ENCODE peak calls at places on chromosomes 7 and 10, in six cellular contexts. J, S, T, Q, E and A are unnamed samples.

GRCh38 chr10:128063736-128064614 is 62.2 kb downstream of the MKI67 start:
- DNase-seq in J (no peak), S (no peak), T (no peak), Q (no peak), E (no peak), A (no peak)

GRCh38 chr7:99559276-99559915 is 954 bp downstream of the ZNF655 start:
- DNase-seq in J (peak; percentile 38), S (no peak), T (no peak), Q (no peak), E (peak; percentile 6), A (peak; percentile 52)

GRCh38 chr10:70137135-70137534 is 4.5 kb upstream of the AIFM2 start:
- DNase-seq in J (no peak), S (no peak), T (no peak), Q (no peak), E (no peak), A (no peak)

GRCh38 chr10:6306917-6307316 is 104.2 kb downstream of the PFKFB3 start:
- DNase-seq in J (no peak), S (no peak), T (no peak), Q (no peak), E (no peak), A (no peak)

GRCh38 chr10:82922755-82923154 is 1047.8 kb downstream of the NRG3 start:
- DNase-seq in J (no peak), S (no peak), T (no peak), Q (no peak), E (no peak), A (no peak)

GRCh38 chr7:124930655-124931597 is 1.3 kb upstream of the POT1 start:
- DNase-seq in J (no peak), S (no peak), T (no peak), Q (no peak), E (no peak), A (no peak)

GRCh38 chr7:33841658-33842057 is 63.7 kb upstream of the BMPER start:
- DNase-seq in J (peak; percentile 25), S (no peak), T (no peak), Q (no peak), E (peak; percentile 52), A (peak; percentile 70)

GRCh38 chr10:53209941-53210611 is 437.5 kb upstream of the MBL2 start:
- DNase-seq in J (peak; percentile 4), S (no peak), T (peak; percentile 38), Q (no peak), E (no peak), A (peak; percentile 29)

GRCh38 chr7:155489862-155490696 is 32.1 kb downstream of the EN2 start:
- DNase-seq in J (no peak), S (peak; percentile 73), T (peak; percentile 61), Q (no peak), E (no peak), A (no peak)

DNA sequence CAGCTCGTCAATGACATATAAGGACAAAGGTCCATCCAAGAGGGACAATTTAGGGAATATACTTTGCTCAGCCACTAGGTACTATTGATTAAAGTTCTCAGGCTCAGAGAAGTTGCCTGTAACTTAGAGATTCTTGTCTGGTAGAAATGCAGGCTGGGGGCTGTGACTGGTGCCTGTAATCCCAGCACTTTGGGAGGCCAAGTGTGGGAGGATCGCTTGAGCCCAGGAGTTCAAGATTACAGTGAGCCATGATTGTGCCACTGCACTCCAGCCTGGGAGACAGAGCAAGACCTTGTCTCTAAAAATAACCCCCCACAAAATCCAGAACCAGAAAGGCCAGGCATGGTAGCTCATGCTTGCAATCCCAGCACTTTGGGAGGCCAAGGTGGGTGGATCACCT is 36.2 kb upstream of the ACTR3B start:
- DNase-seq in J (no peak), S (no peak), T (no peak), Q (no peak), E (no peak), A (no peak)
- H3K14ac ChIP-seq in J (no peak overlapping the region), S (no peak overlapping the region), T (no peak overlapping the region), Q (no peak overlapping the region), E (no peak overlapping the region), A (no peak overlapping the region)

DNA sequence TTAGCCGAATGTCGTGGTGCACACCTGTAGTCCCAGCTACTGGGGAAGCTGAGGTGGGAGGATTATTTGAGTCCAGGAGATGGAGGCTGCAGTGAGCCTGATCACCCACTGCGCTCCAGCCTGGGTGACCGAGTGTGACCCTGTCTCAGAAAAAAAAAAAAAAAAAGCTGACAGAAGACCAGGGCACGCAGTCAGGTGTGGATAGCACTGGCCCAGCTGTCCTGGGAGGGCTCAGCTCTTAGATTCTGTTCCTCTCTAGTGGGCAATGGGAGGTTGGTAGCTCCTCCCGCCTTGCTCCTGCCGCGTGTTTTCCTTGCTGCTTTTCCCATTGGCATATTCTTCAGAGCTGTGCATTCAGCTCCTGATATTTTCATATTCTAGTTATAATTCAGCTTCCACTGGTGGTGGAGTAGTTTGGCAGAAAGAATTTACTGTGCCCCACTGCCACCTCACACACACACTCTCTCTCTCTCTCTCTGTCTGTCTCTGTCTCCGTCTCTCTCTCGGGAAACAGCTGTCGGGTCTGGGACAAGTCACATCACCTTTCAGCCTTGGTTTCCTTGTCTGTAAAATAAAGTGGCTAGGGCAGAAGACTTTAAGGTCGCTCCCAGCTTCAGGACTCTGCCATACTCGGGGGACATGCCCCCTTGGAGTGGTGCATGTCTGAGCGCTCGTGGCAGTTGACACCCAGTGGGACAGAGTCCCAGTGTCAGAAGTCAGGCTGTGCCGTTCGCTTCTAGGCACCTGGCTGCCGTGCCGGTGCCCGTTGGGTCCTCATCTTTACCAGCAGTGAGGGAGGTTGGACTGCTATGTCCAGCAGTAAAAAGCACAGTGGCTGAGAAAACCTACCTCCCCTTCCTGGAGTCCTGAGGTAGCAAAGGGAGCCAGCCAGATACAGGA is 25.9 kb upstream of the ANKRD2 start:
- DNase-seq in J (no peak), S (no peak), T (no peak), Q (no peak), E (no peak), A (no peak)
- H3K18ac ChIP-seq in J (no peak overlapping the region), S (no peak overlapping the region), T (no peak overlapping the region), Q (no peak overlapping the region), E (peak overlapping the region; percentile 55), A (peak overlapping the region; percentile 92)

GRCh38 chr10:126770809-126771208 is 100.3 kb upstream of the C10orf90 start:
- DNase-seq in J (no peak), S (no peak), T (no peak), Q (no peak), E (no peak), A (no peak)
- H3K14ac ChIP-seq in J (no peak overlapping the region), S (no peak overlapping the region), T (no peak overlapping the region), Q (no peak overlapping the region), E (no peak overlapping the region), A (no peak overlapping the region)

GRCh38 chr7:24401628-24402593 is 117.9 kb downstream of the NPY start:
- DNase-seq in J (peak; percentile 40), S (no peak), T (no peak), Q (no peak), E (no peak), A (peak; percentile 32)
- H3K18ac ChIP-seq in J (no peak overlapping the region), S (peak overlapping the region; percentile 62), T (no peak overlapping the region), Q (no peak overlapping the region), E (no peak overlapping the region), A (no peak overlapping the region)

GRCh38 chr7:66152538-66153191 is 38.0 kb downstream of the CRCP start:
- DNase-seq in J (peak; percentile 34), S (peak; percentile 49), T (peak; percentile 74), Q (peak; percentile 14), E (no peak), A (peak; percentile 68)
- H3K14ac ChIP-seq in J (peak overlapping the region; percentile 61), S (no peak overlapping the region), T (no peak overlapping the region), Q (no peak overlapping the region), E (no peak overlapping the region), A (peak overlapping the region; percentile 90)

GRCh38 chr7:12730523-12730922 is 43.1 kb downstream of the ARL4A start:
- DNase-seq in J (no peak), S (no peak), T (no peak), Q (no peak), E (no peak), A (no peak)

GRCh38 chr7:12731775-12732174 is 44.3 kb downstream of the ARL4A start:
- DNase-seq in J (no peak), S (no peak), T (no peak), Q (no peak), E (no peak), A (no peak)

GRCh38 chr7:12729112-12729511 is 41.7 kb downstream of the ARL4A start:
- DNase-seq in J (peak; percentile 15), S (peak; percentile 57), T (peak; percentile 79), Q (no peak), E (no peak), A (peak; percentile 47)

GRCh38 chr7:12731214-12731656 is 43.8 kb downstream of the ARL4A start:
- DNase-seq in J (peak; percentile 36), S (no peak), T (peak; percentile 54), Q (no peak), E (no peak), A (no peak)

DNA sequence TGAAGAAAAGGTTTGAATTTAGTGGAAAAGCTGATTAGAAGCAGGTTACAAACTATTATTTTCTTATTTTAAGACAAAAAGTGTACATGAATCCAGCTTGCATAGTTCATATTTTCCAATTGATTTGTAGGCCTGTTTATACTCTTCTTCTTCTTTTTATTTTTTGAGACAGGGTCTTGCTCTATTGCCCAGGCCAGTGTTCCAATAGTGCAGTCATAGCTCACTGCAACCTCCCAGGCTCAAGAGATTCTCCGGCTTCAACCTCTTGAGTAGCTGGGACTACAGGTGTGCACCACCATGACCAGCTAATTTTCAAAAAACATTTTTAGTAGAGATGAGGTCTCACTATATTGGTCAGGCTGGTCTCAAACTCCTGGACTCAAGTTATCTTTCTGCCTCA is 45.0 kb downstream of the ARL4A start:
- DNase-seq in J (no peak), S (no peak), T (no peak), Q (no peak), E (no peak), A (no peak)
- H3K18ac ChIP-seq in J (no peak overlapping the region), S (no peak overlapping the region), T (no peak overlapping the region), Q (no peak overlapping the region), E (no peak overlapping the region), A (no peak overlapping the region)

GRCh38 chr10:119205926-119206602 is 1.3 kb upstream of the GRK5 start:
- DNase-seq in J (no peak), S (peak; percentile 62), T (peak; percentile 49), Q (no peak), E (no peak), A (no peak)
- H3K14ac ChIP-seq in J (peak overlapping the region; percentile 46), S (no peak overlapping the region), T (no peak overlapping the region), Q (no peak overlapping the region), E (no peak overlapping the region), A (no peak overlapping the region)

DNA sequence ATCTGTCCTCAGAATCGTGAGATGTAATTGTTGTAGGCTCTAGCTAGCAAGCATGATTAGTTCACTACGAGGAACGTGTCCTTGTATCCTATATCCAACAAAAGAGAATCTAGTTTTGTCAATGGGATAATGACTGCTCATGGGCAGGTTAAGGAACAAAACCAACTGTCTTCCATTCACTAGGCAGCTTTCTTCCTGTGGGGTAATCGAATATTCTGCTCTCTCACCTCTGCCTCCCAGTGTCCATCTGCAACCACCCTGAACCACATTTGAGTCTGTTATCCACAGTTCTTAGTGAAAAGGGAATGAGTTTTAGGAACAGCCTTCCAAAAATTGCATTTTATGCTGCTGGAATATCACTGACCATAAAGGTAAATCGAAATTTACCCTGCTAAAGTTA is 247.2 kb downstream of the PARD3 start:
- DNase-seq in J (no peak), S (no peak), T (no peak), Q (no peak), E (no peak), A (no peak)
- H3K18ac ChIP-seq in J (no peak overlapping the region), S (no peak overlapping the region), T (no peak overlapping the region), Q (no peak overlapping the region), E (no peak overlapping the region), A (no peak overlapping the region)